ENCODE peak calls at places on chromosomes 3 and 15, in four cellular contexts. Z is K562, Y is A549, V is WTC11. J is an unnamed sample.

GRCh38 chr3:113531826-113532697 is at the start of gene SIDT1:
- DNase-seq in Z (no peak), Y (peak), V (peak), J (no peak)

GRCh38 chr3:51539291-51539891 is 872 bp downstream of the RAD54L2 start:
- DNase-seq in Z (peak), Y (peak), V (peak), J (no peak)

GRCh38 chr15:38378162-38378560 is 75.8 kb upstream of the FAM98B start:
- DNase-seq in Z (no peak), Y (no peak), V (no peak), J (no peak)

GRCh38 chr3:127679534-127680145 is 6.9 kb downstream of the ABTB1 start:
- DNase-seq in Z (no peak), Y (no peak), V (peak), J (no peak)

GRCh38 chr3:109445210-109445609 is 107.9 kb upstream of the DPPA4 start:
- DNase-seq in Z (no peak), Y (no peak), V (no peak), J (no peak)

GRCh38 chr15:45573961-45574629 is 13.1 kb upstream of the BLOC1S6 start:
- DNase-seq in Z (peak), Y (peak), V (peak), J (peak)

GRCh38 chr3:30597131-30597768 is 9.2 kb upstream of the TGFBR2 start:
- DNase-seq in Z (no peak), Y (peak), V (no peak), J (peak)

GRCh38 chr3:27079427-27080105 is 289.6 kb downstream of the NEK10 start:
- DNase-seq in Z (no peak), Y (no peak), V (no peak), J (no peak)

GRCh38 chr15:59290311-59291213 is 82.1 kb downstream of the MYO1E start:
- DNase-seq in Z (no peak), Y (no peak), V (no peak), J (no peak)

GRCh38 chr15:68507447-68507846 is 71.3 kb upstream of the CORO2B start:
- DNase-seq in Z (no peak), Y (no peak), V (no peak), J (no peak)

GRCh38 chr3:78633626-78634025 is 1134.2 kb downstream of the ROBO1 start:
- DNase-seq in Z (no peak), Y (no peak), V (no peak), J (no peak)

GRCh38 chr3:149010504-149010951 is 19.2 kb downstream of the GYG1 start:
- DNase-seq in Z (no peak), Y (no peak), V (no peak), J (peak)

GRCh38 chr3:35737527-35737926 is 98.2 kb downstream of the ARPP21 start:
- DNase-seq in Z (no peak), Y (no peak), V (no peak), J (no peak)

GRCh38 chr3:18443670-18444596 is 18.8 kb upstream of the SATB1 start:
- DNase-seq in Z (no peak), Y (no peak), V (peak), J (no peak)

GRCh38 chr15:38651328-38652038 is 86.9 kb upstream of the RASGRP1 start:
- DNase-seq in Z (no peak), Y (no peak), V (no peak), J (no peak)

GRCh38 chr3:103866113-103866512 is 1431.3 kb downstream of the ZPLD1 start:
- DNase-seq in Z (no peak), Y (no peak), V (no peak), J (no peak)

GRCh38 chr3:138049157-138049919 is 39.4 kb downstream of the CLDN18 start:
- DNase-seq in Z (peak), Y (no peak), V (peak), J (no peak)

GRCh38 chr15:63172376-63173115 is 15.3 kb upstream of the RPS27L start:
- DNase-seq in Z (no peak), Y (no peak), V (no peak), J (no peak)

GRCh38 chr3:62659660-62660059 is 215.6 kb downstream of the CADPS start:
- DNase-seq in Z (no peak), Y (no peak), V (no peak), J (no peak)

GRCh38 chr15:59632714-59633113 is 21.1 kb downstream of the GCNT3 start:
- DNase-seq in Z (peak), Y (peak), V (peak), J (peak)

GRCh38 chr15:78368671-78369070 is 28.5 kb downstream of the CRABP1 start:
- DNase-seq in Z (no peak), Y (no peak), V (no peak), J (no peak)

GRCh38 chr3:29141197-29141911 is 139.5 kb upstream of the RBMS3 start:
- DNase-seq in Z (no peak), Y (no peak), V (no peak), J (no peak)

GRCh38 chr15:39312984-39313383 is 267.9 kb upstream of the THBS1 start:
- DNase-seq in Z (peak), Y (peak), V (peak), J (peak)

GRCh38 chr3:77913524-77914174 is 873.8 kb downstream of the ROBO2 start:
- DNase-seq in Z (no peak), Y (no peak), V (no peak), J (peak)

GRCh38 chr3:14274999-14275961 is 96.7 kb downstream of the LSM3 start:
- DNase-seq in Z (peak), Y (peak), V (peak), J (peak)

GRCh38 chr3:14275962-14276909 is 97.6 kb downstream of the LSM3 start:
- DNase-seq in Z (no peak), Y (no peak), V (no peak), J (no peak)

GRCh38 chr3:14277557-14277956 is 98.9 kb downstream of the LSM3 start:
- DNase-seq in Z (no peak), Y (no peak), V (no peak), J (no peak)

GRCh38 chr3:14274537-14274936 is 95.9 kb downstream of the LSM3 start:
- DNase-seq in Z (no peak), Y (no peak), V (no peak), J (no peak)

GRCh38 chr3:14273886-14274517 is 95.4 kb downstream of the LSM3 start:
- DNase-seq in Z (no peak), Y (peak), V (no peak), J (no peak)
- TF ChIP-seq NR3C1 in Z (no peak), Y (no peak), V (no peak), J (no peak)

GRCh38 chr15:100170280-100170654 is 171.5 kb downstream of the ADAMTS17 start:
- DNase-seq in Z (no peak), Y (no peak), V (no peak), J (no peak)
- TF ChIP-seq NR3C1 in Z (no peak), Y (no peak), V (no peak), J (no peak)

DNA sequence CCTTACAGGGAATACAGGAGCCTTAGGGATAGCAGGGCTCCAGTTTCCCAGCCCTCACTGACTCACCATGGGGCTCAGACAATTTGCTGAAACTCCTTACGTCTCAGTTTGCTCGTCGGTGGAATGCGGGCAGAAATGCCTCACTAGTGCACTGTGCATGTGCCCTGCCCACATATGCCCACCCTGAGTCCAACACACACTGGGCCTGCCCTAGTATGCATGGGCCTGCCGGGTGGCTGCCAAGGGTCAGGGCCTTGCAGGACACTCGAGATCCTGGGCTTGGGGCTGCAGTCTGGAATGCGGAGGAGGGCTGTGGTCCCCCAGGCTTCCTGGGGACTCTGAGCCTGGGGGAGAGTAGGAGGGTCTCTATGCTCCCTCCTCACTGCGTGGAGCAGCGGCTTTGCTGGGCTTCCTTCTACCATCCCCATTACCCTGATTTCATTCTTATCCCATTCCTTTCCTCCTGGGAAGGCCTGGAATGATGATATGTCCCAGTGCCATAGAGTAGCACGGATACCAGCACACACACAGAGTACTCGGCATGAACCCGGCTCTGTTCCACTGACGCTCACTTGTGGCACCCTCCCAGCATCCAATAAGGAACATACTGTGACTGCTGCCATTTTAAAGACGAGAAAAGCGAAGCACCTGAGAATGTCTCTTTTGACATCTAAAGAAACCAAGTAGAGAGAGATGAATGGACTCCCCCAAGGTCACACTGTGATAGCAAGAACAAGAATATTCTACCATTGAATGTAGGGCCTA is 124.2 kb downstream of the ASB7 start:
- DNase-seq in Z (no peak), Y (no peak), V (no peak), J (no peak)
- TF ChIP-seq NR3C1 in Z (no peak), Y (no peak), V (no peak), J (no peak)

GRCh38 chr3:45992133-45992729 is 3.4 kb downstream of the FYCO1 start:
- DNase-seq in Z (no peak), Y (no peak), V (peak), J (no peak)

GRCh38 chr3:45994661-45995369 is 809 bp downstream of the FYCO1 start:
- DNase-seq in Z (peak), Y (no peak), V (peak), J (peak)

GRCh38 chr3:45993421-45994027 is 2.1 kb downstream of the FYCO1 start:
- DNase-seq in Z (no peak), Y (no peak), V (no peak), J (no peak)

GRCh38 chr3:45991341-45991740 is 4.3 kb downstream of the FYCO1 start:
- DNase-seq in Z (no peak), Y (no peak), V (no peak), J (no peak)

DNA sequence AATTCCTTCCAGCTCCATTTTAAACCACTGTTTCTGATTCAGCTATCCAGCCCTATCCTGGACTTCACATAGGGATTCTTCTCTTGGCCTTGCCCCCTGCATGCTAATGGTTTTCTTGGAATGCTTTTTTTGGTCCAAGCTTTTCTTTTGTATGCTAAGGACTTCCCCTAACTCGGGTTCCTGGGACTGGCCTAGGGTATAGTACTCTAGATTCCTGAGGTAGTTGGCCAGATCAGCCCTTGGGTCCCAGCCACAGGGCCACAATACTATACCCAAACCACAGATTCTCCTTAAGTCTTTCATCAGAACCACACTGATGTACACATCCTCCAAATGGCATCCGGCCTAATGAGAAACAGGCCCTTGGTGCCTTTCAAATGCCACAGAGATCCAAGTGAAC is 2.8 kb downstream of the FYCO1 start:
- DNase-seq in Z (no peak), Y (no peak), V (no peak), J (no peak)
- TF ChIP-seq NR3C1 in Z (no peak), Y (no peak), V (no peak), J (no peak)

GRCh38 chr3:169234595-169234994 is 428.9 kb downstream of the MECOM start:
- DNase-seq in Z (no peak), Y (no peak), V (no peak), J (no peak)

GRCh38 chr3:169236662-169237174 is 426.8 kb downstream of the MECOM start:
- DNase-seq in Z (no peak), Y (no peak), V (no peak), J (no peak)

GRCh38 chr3:169228522-169228921 is 435.0 kb downstream of the MECOM start:
- DNase-seq in Z (no peak), Y (no peak), V (no peak), J (no peak)

GRCh38 chr3:169237181-169237580 is 426.3 kb downstream of the MECOM start:
- DNase-seq in Z (no peak), Y (no peak), V (no peak), J (no peak)

DNA sequence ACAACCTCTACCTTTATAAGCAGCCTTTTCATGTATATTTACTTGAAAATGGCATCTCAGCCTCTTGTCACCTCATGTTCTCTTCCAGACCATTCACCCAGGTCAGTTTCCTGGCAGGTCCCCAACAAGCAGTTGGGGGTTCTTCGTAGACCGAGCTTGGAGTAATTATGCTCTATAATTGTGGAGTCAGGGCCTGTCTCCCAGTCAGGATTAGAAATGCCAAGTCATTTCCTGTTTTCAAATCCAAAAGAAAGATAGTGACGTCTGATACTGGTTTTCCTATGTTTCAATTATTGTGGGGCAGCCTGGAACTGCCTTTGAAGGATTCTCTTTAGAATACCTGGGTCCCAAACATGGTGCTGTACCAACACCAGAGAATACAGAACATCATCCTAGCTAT is 430.6 kb downstream of the MECOM start:
- DNase-seq in Z (peak), Y (no peak), V (no peak), J (no peak)
- TF ChIP-seq NR3C1 in Z (no peak), Y (no peak), V (no peak), J (no peak)

GRCh38 chr3:37301980-37302379 is 127.6 kb upstream of the LRRFIP2 start:
- DNase-seq in Z (no peak), Y (no peak), V (no peak), J (no peak)
- TF ChIP-seq NR3C1 in Z (no peak), Y (no peak), V (no peak), J (no peak)

GRCh38 chr3:59798372-59799086 is 748.7 kb upstream of the CFAP20DC start:
- DNase-seq in Z (no peak), Y (no peak), V (no peak), J (peak)
- TF ChIP-seq NR3C1 in Z (no peak), Y (no peak), V (no peak), J (no peak)

J was measured in HepG2.